ENCODE peak calls at places on chromosomes 5 and 9, in nine cellular contexts. H is fibroblast of mammary gland, D is cardiac muscle cell, X is bronchial epithelial cell, M is GM23248, W is choroid plexus epithelial cell, J is fibroblast of the aortic adventitia, Q is aorta, Y is heart right ventricle. U is an unnamed sample.

GRCh38 chr5:173662896-173663809 is 46.7 kb upstream of the BOD1 start:
- DNase-seq in J (no peak), D (no peak), Q (no peak), W (no peak), Y (no peak), X (peak; percentile 12), H (no peak), M (no peak), U (no peak)

GRCh38 chr5:132753135-132753987 is 6.1 kb downstream of the CCNI2 start:
- DNase-seq in H (no peak), X (no peak), Y (no peak), Q (no peak), D (no peak), W (no peak), J (no peak), M (no peak), U (no peak)

GRCh38 chr5:142902188-142902965 is 132.2 kb downstream of the ARHGAP26 start:
- DNase-seq in H (no peak), M (no peak), Q (no peak), J (no peak), D (no peak), X (no peak), W (peak; percentile 25), Y (no peak), U (no peak)

GRCh38 chr9:76658510-76659231 is 105.6 kb upstream of the PCA3 start:
- DNase-seq in Q (no peak), J (peak; percentile 87), M (peak; percentile 74), X (peak; percentile 64), H (peak; percentile 81), Y (no peak), W (peak; percentile 92), D (peak; percentile 47), U (no peak)

GRCh38 chr5:116944171-116944570 is 369.5 kb upstream of the SEMA6A start:
- DNase-seq in M (no peak), Y (no peak), W (peak; percentile 42), D (no peak), J (no peak), X (no peak), Q (no peak), H (no peak), U (no peak)

GRCh38 chr9:113807173-113808061 is 68.7 kb upstream of the ZNF618 start:
- DNase-seq in H (peak; percentile 68), W (peak; percentile 76), Q (peak; percentile 62), D (peak; percentile 53), J (peak; percentile 81), M (peak; percentile 65), Y (no peak), X (peak; percentile 59), U (peak; percentile 51)

GRCh38 chr5:128199104-128199503 is 115.5 kb downstream of the SLC12A2 start:
- DNase-seq in Q (no peak), X (peak; percentile 47), W (peak; percentile 85), H (peak; percentile 68), D (no peak), Y (no peak), M (no peak), J (peak; percentile 39), U (no peak)

GRCh38 chr9:134731497-134732391 is 90.1 kb downstream of the COL5A1 start:
- DNase-seq in Y (no peak), M (no peak), H (no peak), J (no peak), W (no peak), D (no peak), X (no peak), Q (no peak), U (no peak)

GRCh38 chr5:43315262-43315661 is 2.0 kb upstream of the HMGCS1 start:
- DNase-seq in Q (no peak), X (peak; percentile 97), H (peak; percentile 77), J (no peak), D (no peak), Y (no peak), W (peak; percentile 23), M (peak; percentile 71), U (no peak)

GRCh38 chr5:132466453-132467291 is 23.9 kb downstream of the IRF1 start:
- DNase-seq in D (no peak), H (peak; percentile 44), X (peak; percentile 54), Q (peak; percentile 73), W (peak; percentile 77), J (no peak), M (no peak), Y (peak; percentile 55), U (no peak)

GRCh38 chr5:33824516-33825195 is 67.1 kb downstream of the ADAMTS12 start:
- DNase-seq in J (peak; percentile 95), W (peak; percentile 94), X (no peak), Y (no peak), Q (no peak), M (peak; percentile 84), D (no peak), H (peak; percentile 76), U (no peak)

GRCh38 chr5:88643315-88643714 is 239.7 kb downstream of the MEF2C start:
- DNase-seq in M (no peak), J (no peak), Y (no peak), W (no peak), X (peak; percentile 26), D (no peak), Q (no peak), H (no peak), U (no peak)

GRCh38 chr9:129628709-129629108 is 2.7 kb downstream of the NTMT1 start:
- DNase-seq in X (no peak), Q (no peak), Y (no peak), J (no peak), D (no peak), M (peak; percentile 38), H (no peak), W (peak; percentile 49), U (no peak)

GRCh38 chr9:129626944-129627297 is 958 bp downstream of the NTMT1 start:
- DNase-seq in Y (no peak), J (peak; percentile 71), W (peak; percentile 88), X (peak; percentile 31), H (peak; percentile 72), Q (no peak), M (peak; percentile 80), D (no peak), U (no peak)

GRCh38 chr9:129630967-129631672 is 5.2 kb downstream of the NTMT1 start:
- DNase-seq in Y (no peak), D (no peak), W (peak; percentile 61), M (peak; percentile 85), J (no peak), X (peak; percentile 7), Q (no peak), H (peak; percentile 65), U (no peak)

GRCh38 chr9:129627556-129628492 is 1.9 kb downstream of the NTMT1 start:
- DNase-seq in H (no peak), X (no peak), D (no peak), Y (no peak), J (no peak), W (peak; percentile 94), M (peak; percentile 52), Q (no peak), U (no peak)

GRCh38 chr9:129629251-129629650 is 3.3 kb downstream of the NTMT1 start:
- DNase-seq in X (no peak), M (no peak), Q (no peak), Y (no peak), W (no peak), D (no peak), J (no peak), H (no peak), U (no peak)
- H3K4me3 ChIP-seq in X (no peak overlapping the region), M (no peak overlapping the region), Q (no peak overlapping the region), Y (no peak overlapping the region), W (peak overlapping the region; percentile 88), D (no peak overlapping the region), J (no peak overlapping the region), H (no peak overlapping the region), U (no peak overlapping the region)

DNA sequence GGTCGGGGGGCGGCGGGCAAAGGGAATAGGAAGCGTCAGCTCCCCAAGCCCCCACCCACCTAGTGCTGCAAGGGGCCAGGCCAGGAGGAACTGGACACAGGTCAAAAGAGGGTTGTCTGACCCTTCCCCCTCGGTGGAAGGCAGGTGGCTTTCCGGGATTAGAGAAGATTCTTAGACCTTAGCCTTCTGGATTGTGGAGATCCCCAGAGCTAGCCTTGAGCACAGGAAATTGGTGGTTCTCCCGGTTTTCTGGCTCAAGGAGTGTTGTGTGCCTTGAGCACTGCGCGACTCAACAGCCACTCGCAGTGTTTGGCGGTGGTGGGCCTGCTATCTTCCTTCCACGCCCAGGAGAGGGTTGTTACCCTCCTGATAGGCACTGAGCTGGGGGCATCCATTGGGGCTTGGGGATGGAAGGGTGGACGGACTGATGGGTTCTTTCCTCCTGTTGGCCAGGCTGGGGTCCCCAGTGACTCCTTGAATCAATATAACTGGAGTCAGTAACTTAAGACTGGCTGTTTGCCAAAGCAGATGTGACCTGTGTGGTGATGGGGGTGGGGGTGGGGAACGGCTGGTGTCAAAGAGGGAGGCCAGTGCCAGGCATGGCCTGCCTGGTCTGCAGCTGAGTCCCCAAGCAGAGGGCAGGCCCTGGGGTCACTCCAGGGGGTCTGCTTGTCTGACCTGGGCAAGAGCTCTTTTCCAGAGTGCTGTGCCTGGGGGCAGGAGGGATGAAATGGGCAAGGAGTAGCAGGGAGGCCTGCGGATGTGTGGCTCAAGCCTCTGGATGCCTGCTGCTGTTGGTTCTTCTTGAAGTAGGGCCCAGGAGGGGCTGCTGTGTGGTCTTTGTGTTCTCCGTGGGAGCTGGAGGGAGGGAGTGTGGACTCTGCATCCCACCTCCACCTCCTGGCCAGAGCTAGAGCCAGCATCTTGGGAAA is 2.1 kb downstream of the FGF18 start:
- DNase-seq in J (no peak), Y (no peak), Q (no peak), X (no peak), H (no peak), D (no peak), W (no peak), M (no peak), U (no peak)
- H3K4me3 ChIP-seq in J (no peak overlapping the region), Y (no peak overlapping the region), Q (no peak overlapping the region), X (no peak overlapping the region), H (no peak overlapping the region), D (peak overlapping the region; percentile 99), W (no peak overlapping the region), M (no peak overlapping the region), U (no peak overlapping the region)

DNA sequence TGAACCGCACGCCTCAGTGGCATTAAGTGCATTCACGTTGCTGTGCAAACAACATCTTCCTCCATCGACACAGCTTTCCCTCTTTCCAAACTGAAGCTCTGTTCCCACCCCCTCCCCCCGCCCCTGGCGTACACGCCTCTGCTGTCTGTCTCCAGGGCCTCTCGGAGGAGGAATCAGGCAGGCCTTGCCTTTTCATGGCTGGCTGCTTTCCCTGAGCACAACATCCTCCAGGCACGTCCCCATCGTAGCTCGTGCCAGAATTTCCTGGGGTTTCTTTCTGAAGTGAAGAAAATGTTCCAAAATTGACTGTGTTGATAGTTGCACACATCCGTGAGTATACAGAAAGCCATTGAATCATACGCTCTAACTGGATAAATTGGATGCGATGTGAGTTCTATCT is 22.3 kb upstream of the TMEM250 start:
- DNase-seq in M (no peak), W (no peak), H (peak; percentile 10), D (no peak), J (peak; percentile 67), Y (no peak), X (no peak), Q (peak; percentile 40), U (no peak)
- H3K4me3 ChIP-seq in M (no peak overlapping the region), W (no peak overlapping the region), H (no peak overlapping the region), D (no peak overlapping the region), J (no peak overlapping the region), Y (no peak overlapping the region), X (no peak overlapping the region), Q (no peak overlapping the region), U (no peak overlapping the region)

DNA sequence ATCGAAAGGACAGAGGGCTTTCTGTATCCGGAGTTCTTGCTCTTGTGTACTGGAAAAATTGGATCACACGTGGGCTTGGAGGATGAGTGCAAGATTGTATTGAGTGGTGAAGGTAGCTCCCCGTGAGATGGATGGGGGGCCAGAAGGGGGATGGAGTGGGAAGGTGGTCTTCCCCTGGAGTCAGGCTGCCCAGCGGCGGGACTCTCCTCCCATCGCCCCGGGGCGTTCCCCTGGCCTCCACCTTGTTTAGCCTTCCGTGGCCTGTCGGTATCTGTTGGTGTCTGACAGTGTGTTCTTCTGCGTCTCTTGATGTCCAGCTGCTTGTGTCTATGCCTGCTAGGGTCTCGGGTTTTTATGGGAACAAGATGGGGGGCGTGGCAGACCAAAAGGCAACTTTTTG is 54.6 kb upstream of the GABRA6 start:
- DNase-seq in W (no peak), Q (no peak), D (no peak), Y (no peak), J (no peak), X (no peak), M (no peak), H (no peak), U (no peak)
- H3K4me3 ChIP-seq in W (no peak overlapping the region), Q (no peak overlapping the region), D (no peak overlapping the region), Y (no peak overlapping the region), J (no peak overlapping the region), X (no peak overlapping the region), M (no peak overlapping the region), H (no peak overlapping the region), U (no peak overlapping the region)

U was measured in BE2C.